ENCODE peak calls at places on chromosomes 5 and 9, in five cellular contexts. D is tibial nerve, P is dorsolateral prefrontal cortex, T is body of pancreas, A is HCT116. R is an unnamed sample.

GRCh38 chr5:80255425-80255751 is 460 bp downstream of the SERINC5 start:
- DNase-seq in D (no peak), P (peak; percentile 38), T (peak; percentile 73), A (no peak), R (peak; percentile 87)

GRCh38 chr9:129489838-129490582 is 130.9 kb downstream of the C9orf50 start:
- DNase-seq in D (no peak), P (no peak), T (peak; percentile 34), A (no peak), R (peak; percentile 55)

GRCh38 chr9:78325343-78325742 is 28.4 kb downstream of the PSAT1 start:
- DNase-seq in D (no peak), P (no peak), T (peak; percentile 83), A (no peak), R (peak; percentile 20)

GRCh38 chr5:31954091-31954490 is 220.0 kb downstream of the GOLPH3 start:
- DNase-seq in D (no peak), P (no peak), T (no peak), A (no peak), R (no peak)

GRCh38 chr5:23884405-23884804 is 377.0 kb downstream of the PRDM9 start:
- DNase-seq in D (no peak), P (no peak), T (no peak), A (no peak), R (no peak)

GRCh38 chr9:89474939-89475338 is 23.0 kb downstream of the SEMA4D start:
- DNase-seq in D (no peak), P (no peak), T (no peak), A (no peak), R (no peak)

GRCh38 chr5:73633060-73633459 is 7.1 kb downstream of the ARHGEF28 start:
- DNase-seq in D (no peak), P (no peak), T (no peak), A (no peak), R (no peak)

GRCh38 chr5:37940931-37941623 is 101.2 kb upstream of the GDNF start:
- DNase-seq in D (no peak), P (no peak), T (no peak), A (no peak), R (peak; percentile 38)

GRCh38 chr5:116068028-116068632 is 16.7 kb upstream of the COMMD10 start:
- DNase-seq in D (no peak), P (peak; percentile 30), T (peak; percentile 33), A (peak; percentile 78), R (peak; percentile 75)

GRCh38 chr5:73218552-73219171 is 45.7 kb downstream of the TMEM174 start:
- DNase-seq in D (no peak), P (no peak), T (no peak), A (peak; percentile 26), R (peak; percentile 82)

GRCh38 chr5:151142933-151143332 is 14.6 kb downstream of the ANXA6 start:
- DNase-seq in D (no peak), P (no peak), T (no peak), A (no peak), R (no peak)

GRCh38 chr5:56506586-56506985 is 273.5 kb upstream of the ANKRD55 start:
- DNase-seq in D (no peak), P (no peak), T (no peak), A (no peak), R (no peak)

DNA sequence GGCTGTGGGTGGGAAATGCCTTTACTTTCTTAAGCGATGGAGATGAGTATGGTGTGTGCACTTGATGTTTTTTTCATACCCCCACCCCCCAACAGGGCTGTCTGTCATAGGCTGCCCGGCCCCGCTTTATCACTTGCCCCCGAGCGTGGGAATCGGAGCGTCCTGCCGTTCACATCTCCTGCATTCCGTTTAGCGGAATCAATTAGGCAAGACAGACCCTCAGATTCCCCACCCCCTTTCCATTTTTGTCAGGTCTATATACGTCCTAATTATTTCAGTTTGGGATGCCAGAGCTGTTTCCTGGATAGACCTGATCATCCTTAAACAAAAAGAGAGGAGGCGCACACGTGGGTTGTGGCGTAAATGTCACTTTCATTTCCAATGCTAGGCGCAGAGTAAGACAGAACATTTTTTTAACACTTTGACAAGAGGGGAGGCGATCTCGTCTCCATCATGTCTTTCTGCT is 217.2 kb downstream of the MEF2C start:
- DNase-seq in D (no peak), P (no peak), T (no peak), A (no peak), R (no peak)
- H3K27ac ChIP-seq in D (peak overlapping the region; percentile 48), P (peak overlapping the region; percentile 99), T (no peak overlapping the region), A (no peak overlapping the region), R (no peak overlapping the region)

DNA sequence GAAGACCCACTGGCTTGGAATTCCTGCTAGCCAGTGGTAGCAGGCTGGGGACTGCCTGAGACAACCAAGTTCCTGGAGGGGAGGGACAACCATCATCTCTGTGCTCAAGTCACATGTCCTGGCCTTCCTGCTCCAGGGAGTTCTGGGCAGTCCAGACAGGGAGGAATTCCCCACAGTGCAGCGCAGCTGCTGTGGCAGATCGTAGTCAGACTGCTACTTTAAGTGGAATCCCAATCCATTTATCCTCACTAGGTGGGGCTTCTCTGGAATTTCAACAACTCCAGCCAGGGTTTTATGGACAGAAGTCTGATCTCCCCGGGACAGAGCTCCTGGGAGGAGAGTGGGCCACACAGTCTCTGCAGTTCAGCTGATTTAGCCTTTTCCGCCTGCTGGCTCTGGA is 20.9 kb upstream of the OR5C1 start:
- DNase-seq in D (no peak), P (no peak), T (no peak), A (no peak), R (no peak)
- H3K27ac ChIP-seq in D (no peak overlapping the region), P (no peak overlapping the region), T (no peak overlapping the region), A (no peak overlapping the region), R (no peak overlapping the region)

GRCh38 chr5:172189693-172190296 is 1.8 kb upstream of the STK10 start:
- DNase-seq in D (no peak), P (no peak), T (no peak), A (no peak), R (no peak)

GRCh38 chr5:172187118-172188032 is 649 bp downstream of the STK10 start:
- DNase-seq in D (no peak), P (peak; percentile 48), T (peak; percentile 57), A (peak; percentile 26), R (peak; percentile 91)

GRCh38 chr5:172188033-172188892 is at the start of gene STK10:
- DNase-seq in D (peak; percentile 80), P (peak; percentile 93), T (peak; percentile 93), A (peak; percentile 75), R (peak; percentile 98)

GRCh38 chr5:172186114-172186695 is 1.8 kb downstream of the STK10 start:
- DNase-seq in D (no peak), P (no peak), T (no peak), A (no peak), R (no peak)

GRCh38 chr5:172188893-172189692 is 1.1 kb upstream of the STK10 start:
- DNase-seq in D (no peak), P (no peak), T (no peak), A (no peak), R (no peak)
- H3K27ac ChIP-seq in D (peak overlapping the region; percentile 95), P (peak overlapping the region; percentile 75), T (peak overlapping the region; percentile 81), A (peak overlapping the region; percentile 75), R (no peak overlapping the region)

GRCh38 chr9:115481769-115482168 is 363.8 kb upstream of the TNC start:
- DNase-seq in D (no peak), P (no peak), T (no peak), A (no peak), R (no peak)

DNA sequence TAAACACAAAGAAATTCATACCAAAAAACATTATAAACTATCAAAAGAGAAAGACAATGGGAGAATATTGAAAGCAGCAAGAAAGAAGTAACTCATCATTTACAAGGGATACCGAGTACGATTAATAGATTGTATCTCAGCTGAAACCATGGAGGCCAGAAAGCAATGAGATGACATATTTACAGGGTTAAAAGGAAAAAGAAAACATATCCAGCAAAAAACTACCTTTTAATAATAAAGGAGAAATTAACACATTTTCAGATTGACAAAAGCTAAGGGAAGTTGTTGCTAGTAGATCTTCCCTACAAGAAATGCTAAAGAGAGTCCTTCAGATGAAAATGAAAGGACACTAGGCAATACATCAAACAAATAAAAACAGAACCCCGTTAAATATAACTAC is 364.8 kb upstream of the TNC start:
- DNase-seq in D (no peak), P (no peak), T (no peak), A (no peak), R (no peak)
- H3K27ac ChIP-seq in D (no peak overlapping the region), P (no peak overlapping the region), T (no peak overlapping the region), A (no peak overlapping the region), R (no peak overlapping the region)

R was measured in GM23248.